ENCODE peak calls at places on chromosomes 4 and X, in five cellular contexts. Q is upper lobe of left lung, D is tibial nerve, H is adrenal gland, A is Peyer's patch. P is an unnamed sample.

GRCh38 chr4:7759635-7760034 is 180.0 kb downstream of the AFAP1 start:
- DNase-seq in Q (no peak), D (no peak), H (no peak), A (no peak), P (no peak)

GRCh38 chr4:39706334-39706733 is 8.4 kb downstream of the UBE2K start:
- DNase-seq in Q (no peak), D (no peak), H (peak; percentile 85), A (peak; percentile 56), P (peak; percentile 64)

GRCh38 chrX:10483191-10483808 is 137.1 kb downstream of the MID1 start:
- DNase-seq in Q (no peak), D (no peak), H (peak; percentile 54), A (no peak), P (no peak)

GRCh38 chr4:86640469-86640868 is 46.4 kb downstream of the PTPN13 start:
- DNase-seq in Q (no peak), D (no peak), H (no peak), A (no peak), P (no peak)

GRCh38 chr4:122458625-122459024 is 2.1 kb upstream of the IL2 start:
- DNase-seq in Q (no peak), D (no peak), H (no peak), A (peak; percentile 48), P (no peak)

GRCh38 chr4:99438578-99438875 is 3.4 kb upstream of the ADH7 start:
- DNase-seq in Q (no peak), D (no peak), H (no peak), A (no peak), P (no peak)

GRCh38 chr4:122896270-122896669 is 26.1 kb downstream of the NUDT6 start:
- DNase-seq in Q (no peak), D (no peak), H (no peak), A (no peak), P (no peak)

GRCh38 chr4:41571422-41571821 is 33.5 kb downstream of the LIMCH1 start:
- DNase-seq in Q (no peak), D (no peak), H (no peak), A (no peak), P (no peak)

GRCh38 chrX:155893513-155893912 is 12.4 kb downstream of the VAMP7 start:
- DNase-seq in Q (no peak), D (no peak), H (no peak), A (no peak), P (no peak)

GRCh38 chr4:184824081-184824775 is 1.5 kb downstream of the ACSL1 start:
- DNase-seq in Q (no peak), D (no peak), H (no peak), A (no peak), P (no peak)

GRCh38 chr4:127446309-127446708 is 186.4 kb upstream of the INTU start:
- DNase-seq in Q (no peak), D (no peak), H (no peak), A (no peak), P (no peak)

GRCh38 chrX:107551546-107551945 is 76.8 kb upstream of the PRPS1 start:
- DNase-seq in Q (no peak), D (no peak), H (no peak), A (no peak), P (no peak)

GRCh38 chr4:112231779-112232713 is at the start of gene AP1AR:
- DNase-seq in Q (peak; percentile 97), D (peak; percentile 32), H (peak; percentile 89), A (peak; percentile 94), P (peak; percentile 82)

GRCh38 chrX:65406532-65406931 is 128.1 kb downstream of the LAS1L start:
- DNase-seq in Q (peak; percentile 73), D (no peak), H (no peak), A (no peak), P (no peak)

GRCh38 chr4:24800273-24800880 is 5.0 kb downstream of the SOD3 start:
- DNase-seq in Q (peak; percentile 77), D (no peak), H (no peak), A (no peak), P (no peak)

GRCh38 chr4:55080174-55080865 is 45.1 kb downstream of the KDR start:
- DNase-seq in Q (no peak), D (no peak), H (no peak), A (no peak), P (no peak)

GRCh38 chr4:140100771-140101170 is 53.2 kb downstream of the MAML3 start:
- DNase-seq in Q (no peak), D (no peak), H (no peak), A (no peak), P (no peak)

GRCh38 chrX:12315526-12315925 is 177.3 kb downstream of the FRMPD4 start:
- DNase-seq in Q (no peak), D (no peak), H (no peak), A (no peak), P (no peak)

GRCh38 chrX:108511721-108512120 is 72.1 kb downstream of the COL4A5 start:
- DNase-seq in Q (no peak), D (no peak), H (no peak), A (no peak), P (no peak)

GRCh38 chr4:26522478-26522877 is 32.2 kb upstream of the CCKAR start:
- DNase-seq in Q (no peak), D (no peak), H (no peak), A (no peak), P (no peak)

GRCh38 chr4:143768007-143768591 is 67.6 kb upstream of the FREM3 start:
- DNase-seq in Q (no peak), D (no peak), H (no peak), A (no peak), P (no peak)

GRCh38 chr4:123980736-123981285 is 584.2 kb downstream of the SPRY1 start:
- DNase-seq in Q (no peak), D (no peak), H (no peak), A (no peak), P (no peak)

GRCh38 chr4:54496412-54496811 is 161.3 kb upstream of the KIT start:
- DNase-seq in Q (no peak), D (no peak), H (no peak), A (no peak), P (no peak)

GRCh38 chr4:53591372-53591892 is at the start of gene LNX1:
- DNase-seq in Q (peak; percentile 33), D (no peak), H (no peak), A (peak; percentile 95), P (peak; percentile 68)

GRCh38 chrX:74408310-74408709 is 13.0 kb upstream of the SLC16A2 start:
- DNase-seq in Q (no peak), D (no peak), H (no peak), A (no peak), P (no peak)

GRCh38 chr4:102642571-102643298 is 118.0 kb downstream of the MANBA start:
- DNase-seq in Q (no peak), D (no peak), H (no peak), A (no peak), P (no peak)

GRCh38 chr4:3308691-3309090 is 15.9 kb downstream of the RGS12 start:
- DNase-seq in Q (peak; percentile 62), D (no peak), H (no peak), A (peak; percentile 46), P (peak; percentile 27)

GRCh38 chr4:175453456-175453855 is 358.6 kb downstream of the GPM6A start:
- DNase-seq in Q (no peak), D (no peak), H (no peak), A (no peak), P (no peak)

GRCh38 chr4:112167790-112168189 is 22.5 kb downstream of the FAM241A start:
- DNase-seq in Q (no peak), D (no peak), H (no peak), A (no peak), P (no peak)

GRCh38 chr4:4430492-4431195 is 43.7 kb downstream of the NSG1 start:
- DNase-seq in Q (no peak), D (no peak), H (no peak), A (peak; percentile 54), P (no peak)

GRCh38 chr4:77697860-77698599 is 92.4 kb downstream of the CXCL13 start:
- DNase-seq in Q (no peak), D (no peak), H (no peak), A (peak; percentile 65), P (no peak)
- TF ChIP-seq CTCF in Q (peak; percentile 32), D (no peak), H (no peak), A (no peak), P (peak; percentile 50)

DNA sequence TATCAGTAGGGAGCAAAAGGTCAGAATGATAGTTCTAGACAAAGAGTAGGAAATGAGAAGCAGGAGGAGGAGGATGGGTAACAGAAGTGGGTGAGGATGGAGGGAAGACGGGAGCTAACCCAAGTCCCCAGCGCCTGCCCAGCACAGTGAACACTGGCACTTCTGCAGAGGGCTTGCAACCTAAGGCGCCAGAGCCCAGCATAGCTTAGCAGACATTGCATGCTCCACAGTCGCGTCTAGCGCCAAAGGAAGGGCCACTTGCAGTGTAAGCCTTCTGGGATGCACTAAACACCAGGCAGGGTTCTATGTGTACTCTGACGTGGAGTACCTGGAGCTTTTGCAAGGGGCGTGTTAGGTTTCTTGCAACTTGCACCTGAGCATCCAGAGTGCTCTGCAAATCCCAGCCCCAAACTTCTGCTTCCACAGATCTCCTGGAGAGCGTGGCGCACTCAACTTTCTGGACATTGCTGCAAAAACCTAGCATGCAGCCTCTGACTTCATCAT is 46.4 kb upstream of the NKAP start:
- DNase-seq in Q (no peak), D (no peak), H (no peak), A (no peak), P (no peak)
- H3K27me3 ChIP-seq in Q (no peaks in the 10 kb centered on the region), D (peaks cover 58% of the 10 kb centered on the region), H (peaks cover 25% of the 10 kb centered on the region), A (no peaks in the 10 kb centered on the region), P (peaks cover 8% of the 10 kb centered on the region)

DNA sequence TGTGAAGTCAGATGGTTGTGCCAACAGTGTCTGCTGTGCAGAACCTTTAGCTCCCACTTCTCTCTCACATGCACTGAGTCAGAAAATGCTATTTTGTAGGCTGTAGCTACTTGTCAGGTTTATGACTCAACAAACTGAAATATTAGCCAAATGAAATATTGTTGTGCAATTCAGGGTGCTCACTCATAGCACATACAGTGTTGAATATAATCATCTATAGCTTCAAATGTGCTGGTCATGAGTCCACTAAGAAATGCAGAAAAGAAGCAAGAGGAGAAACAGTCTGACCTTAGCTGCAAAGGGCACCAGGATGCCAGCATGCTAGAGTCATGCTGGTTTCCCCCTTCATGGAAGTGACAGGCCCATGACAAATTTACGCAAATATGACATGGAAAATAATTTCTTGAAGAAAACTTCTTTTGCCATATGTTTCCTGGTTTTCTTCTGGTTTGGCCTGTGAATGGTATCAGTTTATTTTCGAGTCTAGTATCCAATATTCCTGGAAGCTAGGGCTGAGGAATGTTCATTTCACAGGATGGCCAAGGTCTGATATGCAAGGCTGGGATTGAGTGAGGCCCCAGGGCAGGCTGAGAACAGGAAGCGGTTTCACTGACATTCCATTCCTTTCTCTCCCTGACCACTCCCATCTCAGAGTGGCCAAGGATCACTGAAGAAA is 10.3 kb upstream of the CXCL2 start:
- DNase-seq in Q (no peak), D (no peak), H (peak; percentile 65), A (peak; percentile 52), P (no peak)
- H3K27ac ChIP-seq in Q (peak overlapping the region; percentile 59), D (peak overlapping the region; percentile 76), H (no peak overlapping the region), A (peak overlapping the region; percentile 44), P (peak overlapping the region; percentile 49)

GRCh38 chrX:106177106-106177981 is 9.2 kb downstream of the PWWP3B start:
- DNase-seq in Q (peak; percentile 10), D (peak; percentile 13), H (peak; percentile 68), A (no peak), P (no peak)

GRCh38 chrX:106177982-106178321 is 9.8 kb downstream of the PWWP3B start:
- DNase-seq in Q (no peak), D (no peak), H (no peak), A (no peak), P (no peak)

DNA sequence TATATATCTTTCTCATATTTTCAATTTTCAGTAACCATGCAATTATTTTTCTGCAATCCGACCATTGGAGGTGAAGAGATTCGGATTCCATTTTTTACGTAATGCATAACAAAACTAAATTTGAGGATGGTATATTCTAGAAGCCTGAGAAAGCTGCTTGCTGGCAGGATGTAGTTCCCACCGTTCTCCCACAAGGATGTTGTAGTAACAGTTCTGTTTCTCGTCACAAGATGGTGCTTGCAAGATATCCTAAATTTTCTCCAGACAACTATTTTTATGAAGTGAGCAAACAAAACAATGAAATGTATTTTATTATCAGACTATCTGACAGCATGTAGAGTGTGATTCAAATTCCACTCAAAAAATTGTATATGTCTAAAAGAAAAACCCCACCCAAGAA is 10.7 kb downstream of the PWWP3B start:
- DNase-seq in Q (no peak), D (no peak), H (no peak), A (no peak), P (no peak)
- TF ChIP-seq CTCF in Q (no peak), D (no peak), H (no peak), A (no peak), P (no peak)

P was measured in right lobe of liver.